ENCODE peak calls at places on chromosome 18, in nine cellular contexts. Z is prostate gland, D is gastrocnemius medialis, L is neural progenitor cell, B is fibroblast of lung, Q is A673, I is colonic mucosa, T is lower lobe of right lung, V is thoracic aorta. W is an unnamed sample.
A peak's percentile ranks its signal among the peaks of the same experiment; 100 is the strongest.

GRCh38 chr18:11752116-11752911 is 63.2 kb downstream of the GNAL start:
- DNase-seq in Z (no peak), D (no peak), L (peak; percentile 75), B (peak; percentile 27), Q (peak; percentile 12), I (no peak), T (no peak), V (no peak), W (no peak)

GRCh38 chr18:8188196-8188595 is 421.0 kb upstream of the RAB12 start:
- DNase-seq in Z (no peak), D (peak; percentile 16), L (no peak), B (peak; percentile 84), Q (no peak), I (no peak), T (no peak), V (no peak), W (no peak)

GRCh38 chr18:31634331-31634713 is 42.6 kb downstream of the TTR start:
- DNase-seq in Z (no peak), D (no peak), L (no peak), B (no peak), Q (no peak), I (no peak), T (no peak), V (no peak), W (no peak)

GRCh38 chr18:70296289-70296688 is 7.4 kb downstream of the SOCS6 start:
- DNase-seq in Z (no peak), D (no peak), L (peak; percentile 20), B (peak; percentile 29), Q (no peak), I (no peak), T (no peak), V (no peak), W (no peak)

GRCh38 chr18:49520661-49521145 is 33.7 kb upstream of the C18orf32 start:
- DNase-seq in Z (no peak), D (no peak), L (peak; percentile 60), B (peak; percentile 32), Q (peak; percentile 69), I (no peak), T (no peak), V (no peak), W (no peak)

GRCh38 chr18:60053747-60054304 is 154.0 kb downstream of the PMAIP1 start:
- DNase-seq in Z (no peak), D (no peak), L (peak; percentile 11), B (peak; percentile 98), Q (peak; percentile 46), I (peak; percentile 22), T (no peak), V (no peak), W (peak; percentile 88)

GRCh38 chr18:13726972-13727331 is 479 bp downstream of the RNMT start:
- DNase-seq in Z (peak; percentile 17), D (peak; percentile 72), L (peak; percentile 79), B (peak; percentile 61), Q (peak; percentile 34), I (peak; percentile 51), T (no peak), V (peak; percentile 21), W (peak; percentile 58)

GRCh38 chr18:11119962-11120361 is 29.4 kb downstream of the PIEZO2 start:
- DNase-seq in Z (no peak), D (no peak), L (no peak), B (peak; percentile 39), Q (no peak), I (no peak), T (no peak), V (no peak), W (no peak)

GRCh38 chr18:24027156-24027555 is 12.6 kb downstream of the TTC39C start:
- DNase-seq in Z (peak; percentile 25), D (peak; percentile 55), L (no peak), B (peak; percentile 92), Q (peak; percentile 91), I (no peak), T (no peak), V (no peak), W (no peak)

GRCh38 chr18:5524660-5525059 is 19.1 kb downstream of the EPB41L3 start:
- DNase-seq in Z (no peak), D (no peak), L (no peak), B (no peak), Q (no peak), I (no peak), T (no peak), V (no peak), W (no peak)

GRCh38 chr18:22346342-22346967 is 71.3 kb downstream of the CTAGE1 start:
- DNase-seq in Z (peak; percentile 28), D (no peak), L (no peak), B (peak; percentile 81), Q (peak; percentile 20), I (peak; percentile 88), T (no peak), V (peak; percentile 60), W (no peak)

GRCh38 chr18:71327443-71328120 is 1038.7 kb downstream of the SOCS6 start:
- DNase-seq in Z (no peak), D (no peak), L (no peak), B (no peak), Q (peak; percentile 31), I (no peak), T (no peak), V (no peak), W (no peak)

GRCh38 chr18:26635466-26635865 is 87.1 kb upstream of the KCTD1 start:
- DNase-seq in Z (no peak), D (no peak), L (no peak), B (no peak), Q (no peak), I (no peak), T (no peak), V (no peak), W (no peak)

GRCh38 chr18:29157057-29157780 is 980.3 kb upstream of the CDH2 start:
- DNase-seq in Z (no peak), D (no peak), L (no peak), B (peak; percentile 73), Q (no peak), I (no peak), T (no peak), V (no peak), W (no peak)

GRCh38 chr18:48529796-48530195 is 9.0 kb upstream of the CTIF start:
- DNase-seq in Z (no peak), D (no peak), L (no peak), B (peak; percentile 85), Q (no peak), I (no peak), T (no peak), V (no peak), W (no peak)

GRCh38 chr18:50982802-50983179 is 15.0 kb downstream of the ELAC1 start:
- DNase-seq in Z (peak; percentile 16), D (no peak), L (no peak), B (peak; percentile 7), Q (peak; percentile 21), I (no peak), T (no peak), V (no peak), W (no peak)
- TF ChIP-seq CTCF in Z (no peak), D (no peak), L (no peak), B (peak; percentile 19), Q (peak; percentile 45), I (no peak), T (no peak), V (no peak), W (no peak)

GRCh38 chr18:35334821-35335220 is 9.4 kb downstream of the ZNF24 start:
- DNase-seq in Z (no peak), D (no peak), L (no peak), B (peak; percentile 83), Q (no peak), I (no peak), T (no peak), V (no peak), W (no peak)
- H3K4me1 ChIP-seq in Z (no peaks in the 10 kb centered on the region), D (peaks cover 11% of the 10 kb centered on the region), L (no peaks in the 10 kb centered on the region), B (no peaks in the 10 kb centered on the region), Q (no peaks in the 10 kb centered on the region), I (no peaks in the 10 kb centered on the region), T (peaks cover 12% of the 10 kb centered on the region), V (peaks cover 7% of the 10 kb centered on the region), W (no peaks in the 10 kb centered on the region)

GRCh38 chr18:37568671-37569070 is 3.1 kb upstream of the CELF4 start:
- DNase-seq in Z (no peak), D (no peak), L (no peak), B (no peak), Q (no peak), I (no peak), T (no peak), V (no peak), W (no peak)

GRCh38 chr18:37571266-37571665 is 5.7 kb upstream of the CELF4 start:
- DNase-seq in Z (no peak), D (no peak), L (no peak), B (no peak), Q (no peak), I (no peak), T (no peak), V (no peak), W (no peak)

GRCh38 chr18:37567994-37568359 is 2.4 kb upstream of the CELF4 start:
- DNase-seq in Z (no peak), D (no peak), L (no peak), B (no peak), Q (no peak), I (no peak), T (no peak), V (no peak), W (no peak)

GRCh38 chr18:37572736-37573135 is 7.1 kb upstream of the CELF4 start:
- DNase-seq in Z (no peak), D (no peak), L (no peak), B (no peak), Q (no peak), I (peak; percentile 5), T (no peak), V (no peak), W (no peak)

DNA sequence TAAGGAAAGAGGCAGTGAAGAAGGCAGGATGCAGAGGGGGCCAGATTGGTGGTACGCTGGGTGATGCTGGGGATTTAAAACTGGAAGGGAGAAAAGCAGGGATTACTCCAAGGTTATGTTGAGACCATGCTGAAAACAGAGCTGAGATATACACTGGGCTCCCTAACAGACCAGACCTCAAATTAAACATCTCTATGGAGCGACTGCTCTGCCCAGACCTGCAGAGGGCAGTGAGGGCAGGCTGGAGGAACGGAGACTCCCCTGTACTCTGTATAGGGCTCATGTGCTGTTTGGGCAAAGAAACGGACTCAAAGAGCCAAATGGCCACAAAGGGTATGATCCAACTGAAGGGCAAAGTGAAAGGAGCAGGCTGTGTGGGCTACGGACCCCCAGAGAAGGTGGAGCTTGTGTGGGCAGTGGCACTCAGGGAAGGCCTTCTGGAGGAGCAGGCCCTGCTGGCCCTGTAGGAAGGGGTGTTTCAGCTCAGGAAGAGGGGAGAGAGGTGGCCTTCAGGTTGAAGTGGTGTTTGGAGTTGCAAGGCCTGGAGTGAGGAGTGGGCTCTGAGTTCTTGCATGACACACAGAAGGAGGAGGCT is 4.8 kb upstream of the CELF4 start:
- DNase-seq in Z (no peak), D (no peak), L (peak; percentile 56), B (no peak), Q (no peak), I (no peak), T (no peak), V (no peak), W (no peak)
- TF ChIP-seq CTCF in Z (no peak), D (no peak), L (peak; percentile 55), B (no peak), Q (no peak), I (no peak), T (no peak), V (no peak), W (no peak)

GRCh38 chr18:45557779-45558178 is 57.5 kb upstream of the SLC14A2 start:
- DNase-seq in Z (no peak), D (no peak), L (no peak), B (no peak), Q (no peak), I (no peak), T (no peak), V (no peak), W (no peak)
- H3K4me1 ChIP-seq in Z (no peaks in the 10 kb centered on the region), D (no peaks in the 10 kb centered on the region), L (no peaks in the 10 kb centered on the region), B (no peaks in the 10 kb centered on the region), Q (no peaks in the 10 kb centered on the region), I (no peaks in the 10 kb centered on the region), T (peaks cover 8% of the 10 kb centered on the region), V (peaks cover 10% of the 10 kb centered on the region), W (peaks cover 9% of the 10 kb centered on the region)

W was measured in RWPE2.